ENCODE peak calls at places on chromosomes 16 and 17, in seven cellular contexts. G, C, P, X, O, I and N are unnamed samples.

GRCh38 chr16:89430436-89431157 is 59.8 kb downstream of the ANKRD11 start:
- DNase-seq in G (no peak), C (no peak), P (no peak), X (no peak), O (peak; percentile 30), I (no peak), N (no peak)

GRCh38 chr17:81648013-81648706 is 8.2 kb downstream of the PDE6G start:
- DNase-seq in G (no peak), C (no peak), P (no peak), X (no peak), O (peak; percentile 20), I (no peak), N (no peak)

GRCh38 chr16:66996324-66996982 is 8.1 kb downstream of the CES4A start:
- DNase-seq in G (no peak), C (peak; percentile 95), P (peak; percentile 27), X (peak; percentile 36), O (no peak), I (no peak), N (no peak)

GRCh38 chr17:38728290-38728831 is 1.8 kb upstream of the CISD3 start:
- DNase-seq in G (no peak), C (no peak), P (no peak), X (no peak), O (no peak), I (peak; percentile 60), N (no peak)

GRCh38 chr17:66957951-66958579 is 6.4 kb upstream of the CACNG4 start:
- DNase-seq in G (no peak), C (no peak), P (no peak), X (no peak), O (peak; percentile 44), I (no peak), N (no peak)

GRCh38 chr17:59115474-59115873 is 8.8 kb upstream of the TRIM37 start:
- DNase-seq in G (no peak), C (no peak), P (no peak), X (no peak), O (no peak), I (no peak), N (no peak)

GRCh38 chr16:54282202-54282922 is 4.2 kb downstream of the IRX3 start:
- DNase-seq in G (peak; percentile 68), C (no peak), P (no peak), X (no peak), O (peak; percentile 83), I (no peak), N (peak; percentile 70)

GRCh38 chr17:5585814-5586558 is 1.7 kb upstream of the NLRP1 start:
- DNase-seq in G (no peak), C (no peak), P (no peak), X (no peak), O (no peak), I (no peak), N (no peak)

GRCh38 chr16:79011282-79011681 is 589.3 kb downstream of the MAF start:
- DNase-seq in G (no peak), C (no peak), P (no peak), X (no peak), O (no peak), I (no peak), N (no peak)

GRCh38 chr17:64291268-64291851 is 28.3 kb upstream of the TEX2 start:
- DNase-seq in G (no peak), C (peak; percentile 24), P (no peak), X (no peak), O (no peak), I (no peak), N (no peak)

GRCh38 chr16:5323284-5323683 is 225.7 kb upstream of the EEF2KMT start:
- DNase-seq in G (no peak), C (no peak), P (no peak), X (no peak), O (no peak), I (no peak), N (peak; percentile 24)

GRCh38 chr17:45332989-45333701 is 16.3 kb upstream of the MAP3K14 start:
- DNase-seq in G (no peak), C (peak; percentile 19), P (no peak), X (no peak), O (no peak), I (no peak), N (no peak)

GRCh38 chr16:9895817-9896216 is 286.4 kb downstream of the GRIN2A start:
- DNase-seq in G (no peak), C (no peak), P (no peak), X (no peak), O (no peak), I (no peak), N (no peak)

GRCh38 chr16:47713225-47713595 is 252.1 kb downstream of the PHKB start:
- DNase-seq in G (no peak), C (peak; percentile 85), P (peak; percentile 11), X (peak; percentile 87), O (no peak), I (no peak), N (no peak)

GRCh38 chr17:31858647-31859486 is at the start of gene COPRS:
- DNase-seq in G (peak; percentile 79), C (peak; percentile 82), P (no peak), X (no peak), O (peak; percentile 68), I (peak; percentile 80), N (peak; percentile 83)

GRCh38 chr17:65901394-65901793 is 290.5 kb downstream of the CEP112 start:
- DNase-seq in G (no peak), C (no peak), P (no peak), X (no peak), O (no peak), I (no peak), N (no peak)

GRCh38 chr16:4935231-4935855 is 1.6 kb downstream of the PPL start:
- DNase-seq in G (no peak), C (peak; percentile 81), P (peak; percentile 15), X (no peak), O (no peak), I (no peak), N (no peak)

GRCh38 chr17:81950501-81950900 is 3.5 kb upstream of the MYADML2 start:
- DNase-seq in G (no peak), C (no peak), P (no peak), X (no peak), O (no peak), I (no peak), N (no peak)

GRCh38 chr17:19295478-19296200 is 58.5 kb downstream of the EPN2 start:
- DNase-seq in G (no peak), C (no peak), P (no peak), X (no peak), O (no peak), I (no peak), N (no peak)

GRCh38 chr17:329794-330420 is 22.7 kb downstream of the RPH3AL start:
- DNase-seq in G (no peak), C (no peak), P (no peak), X (no peak), O (no peak), I (no peak), N (no peak)

GRCh38 chr17:17186051-17186450 is 20.1 kb downstream of the PLD6 start:
- DNase-seq in G (no peak), C (no peak), P (no peak), X (no peak), O (no peak), I (peak; percentile 67), N (no peak)

GRCh38 chr17:79137015-79137770 is 62.6 kb downstream of the ENGASE start:
- DNase-seq in G (no peak), C (no peak), P (no peak), X (no peak), O (peak; percentile 72), I (no peak), N (no peak)

GRCh38 chr16:87918314-87918713 is 18.0 kb downstream of the CA5A start:
- DNase-seq in G (no peak), C (no peak), P (no peak), X (no peak), O (no peak), I (no peak), N (no peak)